ENCODE peak calls at places on chromosomes 6 and 20, in six cellular contexts. I, K, A, J, U and D are unnamed samples.

GRCh38 chr6:34146801-34147592 is 1.1 kb upstream of the GRM4 start:
- DNase-seq in K (no peak), I (no peak), U (peak), A (no peak), J (peak), D (no peak)

GRCh38 chr20:37524221-37524700 is 3.2 kb downstream of the NNAT start:
- DNase-seq in J (no peak), K (no peak), A (no peak), U (no peak), I (no peak), D (no peak)

GRCh38 chr6:151148111-151148510 is 91.7 kb upstream of the AKAP12 start:
- DNase-seq in K (no peak), J (peak), I (no peak), A (no peak), U (no peak), D (no peak)

GRCh38 chr6:9521152-9521530 is 893.7 kb downstream of the TFAP2A start:
- DNase-seq in J (no peak), I (no peak), U (no peak), K (peak), A (no peak), D (no peak)

GRCh38 chr20:25000268-25000801 is 7.8 kb upstream of the APMAP start:
- DNase-seq in I (peak), U (peak), A (no peak), J (peak), K (no peak), D (no peak)

GRCh38 chr6:80088637-80089036 is 17.8 kb upstream of the BCKDHB start:
- DNase-seq in K (no peak), U (no peak), A (no peak), J (no peak), I (no peak), D (no peak)

GRCh38 chr20:23926941-23927872 is 47.7 kb upstream of the CST5 start:
- DNase-seq in A (no peak), I (peak), K (no peak), J (no peak), U (peak), D (no peak)

GRCh38 chr6:111503194-111503593 is 20.2 kb upstream of the REV3L start:
- DNase-seq in A (no peak), I (no peak), J (no peak), K (no peak), U (peak), D (no peak)

GRCh38 chr6:139364302-139364981 is 10.0 kb downstream of the CITED2 start:
- DNase-seq in U (peak), A (no peak), J (peak), I (no peak), K (peak), D (no peak)

GRCh38 chr20:21133404-21133803 is 7.5 kb downstream of the KIZ start:
- DNase-seq in K (no peak), J (no peak), U (no peak), A (no peak), I (no peak), D (no peak)

GRCh38 chr6:46491789-46492547 is 719 bp upstream of the RCAN2 start:
- DNase-seq in A (no peak), J (peak), U (peak), I (no peak), K (peak), D (peak)

GRCh38 chr6:100886078-100886477 is 4.9 kb upstream of the ASCC3 start:
- DNase-seq in I (no peak), A (peak), K (no peak), J (no peak), U (peak), D (no peak)

GRCh38 chr20:7285918-7286556 is 518.6 kb downstream of the BMP2 start:
- DNase-seq in J (peak), A (peak), K (peak), I (peak), U (peak), D (peak)

GRCh38 chr6:22785036-22785435 is 215.7 kb downstream of the HDGFL1 start:
- DNase-seq in U (no peak), A (no peak), J (no peak), K (no peak), I (no peak), D (no peak)

GRCh38 chr6:31829633-31830492 is 2.3 kb downstream of the HSPA1B start:
- DNase-seq in U (peak), A (no peak), J (peak), I (no peak), K (no peak), D (no peak)

GRCh38 chr20:10739575-10739974 is 65.8 kb upstream of the JAG1 start:
- DNase-seq in A (no peak), U (peak), I (no peak), K (no peak), J (no peak), D (no peak)

GRCh38 chr6:4879724-4880372 is 103.6 kb downstream of the CDYL start:
- DNase-seq in J (no peak), U (no peak), A (no peak), K (peak), I (no peak), D (no peak)

GRCh38 chr20:33753763-33754162 is 22.0 kb downstream of the ZNF341 start:
- DNase-seq in I (no peak), U (no peak), K (no peak), J (peak), A (no peak), D (no peak)

GRCh38 chr6:137808191-137808590 is 58.9 kb upstream of the TNFAIP3 start:
- DNase-seq in A (no peak), I (no peak), K (no peak), J (peak), U (peak), D (no peak)

GRCh38 chr20:6058684-6059295 is 4.9 kb upstream of the LRRN4 start:
- DNase-seq in J (peak), U (no peak), K (no peak), I (no peak), A (no peak), D (no peak)

GRCh38 chr20:39829713-39830112 is 859.3 kb downstream of the MAFB start:
- DNase-seq in U (no peak), I (no peak), K (peak), J (no peak), A (no peak), D (no peak)

GRCh38 chr6:169177516-169178196 is 76.0 kb downstream of the THBS2 start:
- DNase-seq in U (peak), A (no peak), J (no peak), K (no peak), I (no peak), D (no peak)
- TF ChIP-seq CTCF in U (peak), A (peak), J (no peak), K (no peak), I (peak), D (no peak)

GRCh38 chr6:166436195-166437139 is 53.7 kb upstream of the MPC1 start:
- DNase-seq in A (no peak), J (no peak), K (no peak), U (no peak), I (no peak), D (no peak)

GRCh38 chr6:166435574-166435973 is 52.8 kb upstream of the MPC1 start:
- DNase-seq in A (no peak), I (no peak), K (no peak), U (peak), J (no peak), D (no peak)

GRCh38 chr6:166439366-166440091 is 56.8 kb upstream of the MPC1 start:
- DNase-seq in K (no peak), A (no peak), U (no peak), J (no peak), I (no peak), D (no peak)

GRCh38 chr6:166438211-166438861 is 55.6 kb upstream of the MPC1 start:
- DNase-seq in K (no peak), I (peak), J (no peak), A (no peak), U (peak), D (no peak)

DNA sequence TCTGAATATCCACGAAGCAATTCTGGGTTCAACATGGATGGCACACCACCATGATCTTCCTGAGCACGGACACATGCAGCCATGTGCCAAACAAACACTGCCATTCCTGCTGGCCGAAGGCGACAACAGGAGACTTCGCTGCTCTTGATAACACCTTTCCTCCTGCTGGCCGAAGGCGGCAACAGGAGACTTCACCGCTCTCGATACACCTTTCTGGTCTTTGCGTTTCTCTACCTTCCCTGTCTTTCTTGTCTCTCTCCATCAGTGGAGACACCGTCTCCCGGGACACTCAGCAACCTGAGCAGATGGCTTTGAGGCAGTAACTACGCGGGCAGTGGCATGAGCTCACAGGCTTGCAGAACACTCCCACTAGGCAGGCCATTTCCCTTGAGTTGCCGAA is 54.9 kb upstream of the MPC1 start:
- DNase-seq in A (no peak), U (no peak), J (no peak), I (no peak), K (no peak), D (no peak)
- TF ChIP-seq CTCF in A (no peak), U (peak), J (no peak), I (no peak), K (no peak), D (no peak)

GRCh38 chr6:88662653-88663174 is 300.7 kb downstream of the RNGTT start:
- DNase-seq in A (no peak), K (peak), I (no peak), U (no peak), J (no peak), D (no peak)
- TF ChIP-seq CTCF in A (no peak), K (no peak), I (no peak), U (no peak), J (no peak), D (no peak)

DNA sequence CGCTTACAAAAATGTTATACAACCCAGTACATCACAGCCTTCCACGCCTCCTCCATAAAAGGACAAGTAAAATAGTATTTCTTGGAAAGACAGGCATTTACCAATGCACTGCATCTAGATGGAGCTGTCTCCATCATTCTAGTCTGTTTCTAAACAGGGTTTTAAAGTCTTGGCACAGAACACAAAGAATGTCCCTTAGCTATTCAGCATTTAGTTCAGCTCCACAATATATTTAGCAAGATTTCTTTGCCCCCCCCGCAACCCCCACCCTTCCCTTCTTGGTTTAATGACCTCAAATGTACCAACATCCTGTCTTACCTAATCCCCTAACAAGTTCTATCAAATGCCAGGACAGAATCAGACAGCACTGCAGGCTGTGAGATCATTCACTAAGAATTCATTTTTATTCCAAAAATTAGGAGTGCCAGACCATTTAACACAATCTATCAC is 198.6 kb downstream of the BACH2 start:
- DNase-seq in K (no peak), I (peak), A (peak), U (peak), J (peak), D (no peak)
- TF ChIP-seq CTCF in K (no peak), I (peak), A (peak), U (peak), J (peak), D (peak)

GRCh38 chr20:407097-407952 is 774 bp upstream of the RBCK1 start:
- DNase-seq in U (peak), A (peak), J (peak), K (peak), I (peak), D (peak)
- TF ChIP-seq CTCF in U (peak), A (peak), J (peak), K (no peak), I (peak), D (peak)

GRCh38 chr6:158517038-158517437 is 42.9 kb upstream of the TMEM181 start:
- DNase-seq in A (no peak), I (no peak), K (no peak), U (no peak), J (no peak), D (no peak)

GRCh38 chr6:158516098-158516497 is 43.8 kb upstream of the TMEM181 start:
- DNase-seq in U (no peak), I (no peak), A (no peak), J (no peak), K (no peak), D (no peak)

GRCh38 chr6:158514176-158514575 is 45.7 kb upstream of the TMEM181 start:
- DNase-seq in I (no peak), K (no peak), A (no peak), J (no peak), U (no peak), D (no peak)

GRCh38 chr6:158512809-158513208 is 47.1 kb upstream of the TMEM181 start:
- DNase-seq in I (no peak), J (no peak), K (no peak), A (no peak), U (no peak), D (no peak)

DNA sequence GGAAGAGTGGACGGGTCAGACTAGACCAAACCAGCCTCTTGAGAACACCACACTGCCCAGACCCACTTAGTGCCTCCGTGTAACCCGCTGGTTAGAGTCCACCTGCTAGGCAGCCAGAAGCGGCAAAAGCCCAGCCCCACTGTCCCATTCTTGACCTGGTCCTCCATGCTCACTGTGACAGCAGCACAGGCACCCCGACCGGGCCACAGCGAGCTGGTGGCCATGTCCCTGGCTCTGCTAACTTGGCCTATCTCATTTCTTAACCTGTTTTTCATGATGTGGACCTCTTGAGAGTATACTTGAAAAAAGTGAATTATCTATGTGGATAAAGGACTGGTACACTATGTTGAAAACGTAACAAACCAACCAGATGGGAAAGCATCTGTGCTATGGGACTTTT is 44.9 kb upstream of the TMEM181 start:
- DNase-seq in J (no peak), K (no peak), A (no peak), I (no peak), U (no peak), D (no peak)
- TF ChIP-seq CTCF in J (no peak), K (no peak), A (no peak), I (no peak), U (no peak), D (no peak)

GRCh38 chr6:109441069-109441816 is 719 bp downstream of the SMPD2 start:
- DNase-seq in J (peak), K (peak), U (peak), A (no peak), I (no peak), D (peak)
- TF ChIP-seq CTCF in J (no peak), K (no peak), U (peak), A (peak), I (peak), D (peak)

DNA sequence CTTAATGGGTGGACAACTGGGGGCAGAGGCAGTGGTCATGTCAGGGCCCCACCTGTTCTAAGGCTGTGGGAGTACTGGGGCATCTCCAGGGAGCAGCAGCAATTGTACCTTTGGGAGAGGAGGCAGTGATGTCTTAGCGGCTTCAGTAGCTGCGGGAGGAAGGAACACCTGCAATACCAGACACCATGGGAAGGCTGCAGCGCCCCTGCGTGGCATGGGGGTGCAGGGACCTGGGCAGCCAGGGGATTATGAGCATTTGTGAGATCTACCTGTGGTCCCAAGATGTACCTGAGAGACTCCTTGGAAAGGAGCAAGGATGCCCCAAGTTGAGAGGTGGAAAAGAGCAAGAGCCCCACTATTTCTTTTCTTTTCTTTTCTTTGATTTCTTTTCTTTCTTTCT is 112.1 kb upstream of the GPR6 start:
- DNase-seq in A (no peak), I (no peak), U (no peak), K (no peak), J (no peak), D (no peak)
- TF ChIP-seq CTCF in A (no peak), I (no peak), U (no peak), K (no peak), J (no peak), D (no peak)